ENCODE peak calls at places on chromosomes 6 and 20, in six cellular contexts. B is HCT116, L is GM23338, N is GM23248, G is PC-3, K is neural progenitor cell. R is an unnamed sample. For H3K4me1, the result is how much of the 10 kb centered on the place peaks cover.

GRCh38 chr6:38638941-38639497 is 710 bp downstream of the BTBD9 start:
- DNase-seq in N (peak), K (peak), B (peak), G (peak), L (peak), R (peak)

GRCh38 chr6:2465336-2465735 is 219.9 kb upstream of the GMDS start:
- DNase-seq in K (no peak), N (no peak), G (no peak), L (no peak), B (no peak), R (no peak)

GRCh38 chr20:18533491-18533890 is 25.8 kb downstream of the SEC23B start:
- DNase-seq in B (no peak), K (no peak), G (no peak), N (no peak), L (no peak), R (no peak)

GRCh38 chr20:2751347-2751867 is 49.0 kb downstream of the CPXM1 start:
- DNase-seq in G (peak), K (no peak), L (no peak), N (no peak), B (no peak), R (no peak)

GRCh38 chr6:116969211-116969863 is 92.3 kb downstream of the RFX6 start:
- DNase-seq in G (peak), N (peak), B (peak), K (peak), L (peak), R (peak)

GRCh38 chr6:154370545-154370944 is 13.9 kb upstream of the IPCEF1 start:
- DNase-seq in L (peak), N (peak), B (peak), G (peak), K (peak), R (no peak)

GRCh38 chr6:7042056-7042653 is 65.6 kb upstream of the RREB1 start:
- DNase-seq in G (peak), K (no peak), B (no peak), N (peak), L (no peak), R (no peak)

GRCh38 chr6:90484903-90485302 is 102.0 kb downstream of the MAP3K7 start:
- DNase-seq in G (no peak), N (no peak), L (peak), B (no peak), K (peak), R (no peak)

GRCh38 chr6:130882370-130882769 is 55.2 kb downstream of the SMLR1 start:
- DNase-seq in K (no peak), L (no peak), G (no peak), B (no peak), N (no peak), R (no peak)

GRCh38 chr20:38073307-38074010 is 39.9 kb downstream of the RPRD1B start:
- DNase-seq in B (peak), K (peak), G (peak), N (peak), L (peak), R (peak)

GRCh38 chr6:34961574-34961973 is 72.5 kb downstream of the ANKS1A start:
- DNase-seq in G (no peak), K (no peak), L (no peak), N (no peak), B (no peak), R (no peak)

GRCh38 chr6:147390909-147391536 is 117.5 kb upstream of the SAMD5 start:
- DNase-seq in B (peak), L (peak), G (peak), K (peak), N (peak), R (no peak)

GRCh38 chr6:17950095-17950494 is 37.3 kb downstream of the KIF13A start:
- DNase-seq in B (no peak), N (no peak), G (no peak), K (no peak), L (no peak), R (no peak)

GRCh38 chr20:5397418-5397817 is 80.7 kb upstream of the PROKR2 start:
- DNase-seq in G (peak), N (no peak), B (peak), K (no peak), L (no peak), R (no peak)

DNA sequence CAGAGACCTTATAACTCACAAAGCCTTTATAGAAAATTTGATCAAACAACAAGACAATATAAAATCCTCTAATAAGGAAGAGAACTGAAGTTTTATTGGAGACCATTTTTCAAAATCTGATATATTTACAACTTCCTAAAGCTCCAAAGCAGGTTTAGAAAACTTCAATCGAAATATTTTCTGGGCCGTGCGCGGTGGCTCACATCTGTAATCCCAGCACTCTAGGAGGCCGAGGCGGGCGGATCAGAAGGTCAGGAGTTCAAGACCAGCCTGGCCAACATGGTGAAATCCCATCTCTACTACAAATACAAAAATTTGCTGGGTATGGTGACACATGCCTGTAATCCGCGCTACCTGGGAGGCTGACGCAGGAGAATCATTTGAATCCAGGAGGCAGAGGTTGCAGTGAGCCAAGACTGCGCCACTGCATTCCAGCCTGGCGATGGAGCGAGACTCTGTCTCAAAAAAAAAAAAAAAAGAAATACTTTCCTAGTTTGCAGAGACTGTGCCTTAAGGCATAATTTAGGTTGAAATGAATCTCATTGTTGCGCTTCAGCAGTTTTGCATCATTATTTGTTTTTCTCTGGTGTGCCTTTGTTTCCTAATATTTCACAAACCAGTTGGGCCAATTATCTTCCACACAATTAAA is 60.6 kb upstream of the ASIP start:
- DNase-seq in L (peak), G (peak), N (peak), K (no peak), B (no peak), R (no peak)
- TF ChIP-seq EZH2phosphoT487 in L (no peak), G (no peak), N (no peak), K (no peak), B (no peak), R (no peak)

GRCh38 chr6:15906393-15906976 is 222.4 kb upstream of the MYLIP start:
- DNase-seq in K (no peak), N (no peak), G (no peak), L (no peak), B (no peak), R (no peak)
- H3K4me1 ChIP-seq in K (under half), N (under half), G (under half), L (half or more), B (under half), R (under half)

GRCh38 chr6:138815797-138816528 is 20.1 kb downstream of the ECT2L start:
- DNase-seq in G (peak), L (peak), K (peak), N (peak), B (peak), R (peak)

GRCh38 chr6:138815221-138815620 is 19.3 kb downstream of the ECT2L start:
- DNase-seq in L (no peak), B (no peak), K (no peak), N (no peak), G (no peak), R (no peak)

GRCh38 chr6:138821519-138821918 is 25.6 kb downstream of the ECT2L start:
- DNase-seq in L (no peak), B (no peak), K (no peak), G (no peak), N (no peak), R (no peak)

GRCh38 chr6:138817799-138818198 is 21.9 kb downstream of the ECT2L start:
- DNase-seq in K (peak), L (peak), B (peak), N (peak), G (peak), R (no peak)

GRCh38 chr6:138818496-138819194 is 22.8 kb downstream of the ECT2L start:
- DNase-seq in G (peak), N (no peak), K (no peak), L (peak), B (no peak), R (no peak)
- H3K27ac ChIP-seq in G (peak), N (no peak), K (no peak), L (peak), B (peak), R (no peak)

GRCh38 chr20:15895560-15896084 is 677.6 kb downstream of the KIF16B start:
- DNase-seq in N (no peak), B (no peak), L (no peak), K (no peak), G (no peak), R (no peak)

GRCh38 chr20:15902493-15902892 is 670.8 kb downstream of the KIF16B start:
- DNase-seq in N (no peak), B (no peak), K (peak), L (peak), G (peak), R (no peak)

GRCh38 chr20:15905661-15906060 is 667.6 kb downstream of the KIF16B start:
- DNase-seq in B (no peak), L (no peak), G (no peak), N (no peak), K (no peak), R (no peak)

GRCh38 chr20:15899972-15900371 is 673.3 kb downstream of the KIF16B start:
- DNase-seq in G (no peak), B (no peak), L (no peak), K (no peak), N (no peak), R (no peak)

DNA sequence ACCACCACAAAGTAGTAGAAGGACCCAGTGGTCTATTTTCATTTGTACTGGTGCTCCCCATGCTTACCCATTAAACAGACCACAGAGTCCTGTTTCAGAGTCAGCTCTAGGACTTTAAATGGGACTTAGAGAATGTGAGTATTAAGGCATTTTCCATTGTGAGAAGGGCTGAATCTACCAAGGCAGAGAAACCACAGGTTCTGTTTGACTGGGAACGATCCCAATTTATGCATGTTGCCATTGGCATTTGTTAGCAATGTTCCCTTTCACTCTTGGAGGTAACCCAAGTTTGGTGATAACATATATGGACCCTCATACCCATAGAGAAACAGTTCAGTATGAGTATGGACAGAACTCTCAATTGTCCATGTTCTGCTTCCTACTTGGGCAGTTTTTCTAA is 672.8 kb downstream of the KIF16B start:
- DNase-seq in B (no peak), G (peak), L (no peak), K (no peak), N (no peak), R (no peak)
- TF ChIP-seq EZH2phosphoT487 in B (no peak), G (no peak), L (no peak), K (no peak), N (no peak), R (no peak)

GRCh38 chr6:1077822-1078221 is 234.1 kb upstream of the FOXQ1 start:
- DNase-seq in N (no peak), K (no peak), G (no peak), L (no peak), B (no peak), R (no peak)

GRCh38 chr6:1075444-1075843 is 236.5 kb upstream of the FOXQ1 start:
- DNase-seq in L (no peak), N (no peak), G (no peak), K (no peak), B (no peak), R (no peak)

GRCh38 chr6:1079525-1079924 is 232.4 kb upstream of the FOXQ1 start:
- DNase-seq in L (no peak), N (no peak), G (no peak), K (no peak), B (no peak), R (no peak)

GRCh38 chr6:1075880-1076279 is 236.0 kb upstream of the FOXQ1 start:
- DNase-seq in K (no peak), L (no peak), N (no peak), G (no peak), B (no peak), R (no peak)

DNA sequence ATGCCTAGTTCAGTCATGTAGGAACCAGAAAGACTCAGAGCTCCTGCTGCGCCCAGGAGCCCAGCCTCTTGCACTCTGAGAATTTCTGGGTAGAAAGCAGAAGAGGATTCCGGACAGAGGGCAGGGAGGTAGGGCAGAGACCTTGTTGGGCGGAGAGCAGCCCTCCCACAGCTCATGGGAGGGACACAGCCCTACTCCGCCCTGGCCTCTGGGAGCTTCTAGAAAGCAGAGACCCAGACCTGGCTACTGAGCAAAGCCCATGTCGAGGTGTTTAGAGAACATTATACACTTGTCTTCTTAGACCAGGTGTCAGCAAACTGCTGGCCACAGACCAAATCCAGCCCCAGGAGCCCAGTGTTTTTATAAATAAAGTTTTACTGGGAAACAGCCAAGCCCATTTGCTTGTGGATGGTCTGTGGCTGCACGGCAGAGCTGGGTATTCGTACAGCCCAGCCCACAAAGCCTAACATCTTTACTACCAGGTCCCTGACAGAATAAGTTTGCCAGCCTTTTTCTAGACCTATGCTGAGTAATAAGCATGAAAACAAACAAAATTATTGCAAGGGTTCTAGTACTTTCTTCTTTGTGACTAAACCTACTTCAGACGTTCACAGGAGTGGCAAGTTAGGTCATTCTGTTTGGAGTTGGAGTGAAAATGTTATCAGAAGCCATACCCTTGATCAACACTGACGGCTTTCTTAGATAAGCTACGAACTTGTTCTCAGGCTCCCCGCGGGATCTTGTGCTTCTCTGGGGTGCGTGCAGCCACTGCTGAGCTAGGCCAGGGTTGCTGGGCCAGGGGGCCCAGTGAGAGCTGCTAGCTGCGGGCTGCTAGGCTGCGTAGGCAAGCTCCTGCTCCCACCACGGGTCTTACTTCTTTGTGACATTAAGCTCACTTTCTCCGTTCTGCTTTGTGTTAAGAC is 235.1 kb upstream of the FOXQ1 start:
- DNase-seq in G (no peak), L (no peak), K (no peak), N (no peak), B (no peak), R (no peak)
- H3K4me1 ChIP-seq in G (under half), L (under half), K (under half), N (under half), B (under half), R (under half)

GRCh38 chr20:20017001-20017851 is at the start of gene NAA20:
- DNase-seq in B (peak), G (peak), N (peak), K (peak), L (peak), R (peak)
- H3K27ac ChIP-seq in B (peak), G (peak), N (peak), K (no peak), L (no peak), R (peak)

R was measured in MM.1S.